ENCODE peak calls at places on chromosomes 3 and 15, in five cellular contexts. U, G, O, E and T are unnamed samples.

GRCh38 chr3:38605981-38606380 is 43.5 kb downstream of the SCN5A start:
- DNase-seq in U (no peak), G (no peak), O (no peak), E (no peak), T (no peak)

GRCh38 chr3:45677045-45677436 is 12.2 kb upstream of the SACM1L start:
- DNase-seq in U (no peak), G (no peak), O (no peak), E (peak), T (no peak)

GRCh38 chr3:94500146-94500545 is 437.3 kb downstream of the NSUN3 start:
- DNase-seq in U (no peak), G (no peak), O (no peak), E (no peak), T (no peak)

GRCh38 chr3:183381179-183381578 is 47.2 kb downstream of the MCF2L2 start:
- DNase-seq in U (peak), G (no peak), O (no peak), E (peak), T (no peak)

GRCh38 chr3:139258276-139258675 is 85.5 kb upstream of the MRPS22 start:
- DNase-seq in U (no peak), G (no peak), O (no peak), E (no peak), T (no peak)

GRCh38 chr15:48553559-48553958 is 92.0 kb downstream of the FBN1 start:
- DNase-seq in U (no peak), G (no peak), O (no peak), E (peak), T (no peak)

GRCh38 chr3:17055374-17056276 is 170.9 kb downstream of the PLCL2 start:
- DNase-seq in U (no peak), G (no peak), O (no peak), E (peak), T (no peak)

GRCh38 chr3:168863561-168863960 is 767.8 kb upstream of the GOLIM4 start:
- DNase-seq in U (no peak), G (no peak), O (no peak), E (peak), T (no peak)

GRCh38 chr3:174431717-174432116 is 427.4 kb upstream of the NAALADL2 start:
- DNase-seq in U (no peak), G (no peak), O (no peak), E (peak), T (no peak)

GRCh38 chr15:67639591-67639990 is 97.1 kb downstream of the MAP2K5 start:
- DNase-seq in U (no peak), G (no peak), O (no peak), E (no peak), T (no peak)

GRCh38 chr3:11434017-11434526 is 161.9 kb downstream of the ATG7 start:
- DNase-seq in U (no peak), G (no peak), O (no peak), E (peak), T (no peak)